ENCODE peak calls at places on chromosomes 1 and 21, in eight cellular contexts. G is tibial nerve, K is colonic mucosa, J is right lobe of liver, D is H9, M is fibroblast of lung, N is PC-3, O is pancreas. Q is an unnamed sample. For H3K4me1, the result is how much of the 10 kb centered on the place peaks cover.

GRCh38 chr1:206769331-206769731 is 1.2 kb upstream of the IL19 start:
- DNase-seq in G (no peak), K (no peak), J (no peak), D (no peak), M (no peak), N (no peak), O (no peak), Q (no peak)

GRCh38 chr1:80047791-80048190 is 1041.3 kb upstream of the ADGRL4 start:
- DNase-seq in G (no peak), K (no peak), J (no peak), D (no peak), M (peak), N (no peak), O (no peak), Q (no peak)

GRCh38 chr1:200198247-200198646 is 170.7 kb downstream of the NR5A2 start:
- DNase-seq in G (no peak), K (no peak), J (no peak), D (no peak), M (no peak), N (no peak), O (no peak), Q (no peak)

GRCh38 chr1:26853156-26853555 is 9.8 kb upstream of the SFN start:
- DNase-seq in G (peak), K (peak), J (peak), D (peak), M (peak), N (peak), O (peak), Q (peak)

GRCh38 chr1:64877151-64877550 is 89.2 kb downstream of the JAK1 start:
- DNase-seq in G (no peak), K (no peak), J (no peak), D (no peak), M (no peak), N (no peak), O (no peak), Q (no peak)

GRCh38 chr1:67723620-67724019 is 38.6 kb downstream of the GADD45A start:
- DNase-seq in G (no peak), K (no peak), J (no peak), D (no peak), M (peak), N (peak), O (no peak), Q (no peak)

GRCh38 chr1:204203206-204203767 is 7.0 kb upstream of the KISS1 start:
- DNase-seq in G (no peak), K (no peak), J (no peak), D (no peak), M (peak), N (peak), O (no peak), Q (no peak)

GRCh38 chr1:111225717-111226400 is 1.7 kb upstream of the CHI3L2 start:
- DNase-seq in G (no peak), K (no peak), J (no peak), D (no peak), M (peak), N (no peak), O (no peak), Q (no peak)

GRCh38 chr1:53139911-53140310 is 2.5 kb downstream of the SLC1A7 start:
- DNase-seq in G (no peak), K (no peak), J (no peak), D (no peak), M (peak), N (peak), O (no peak), Q (no peak)

GRCh38 chr1:74767490-74767889 is 34.5 kb downstream of the TYW3 start:
- DNase-seq in G (no peak), K (no peak), J (no peak), D (peak), M (no peak), N (peak), O (no peak), Q (no peak)

GRCh38 chr1:117780981-117781475 is 148.4 kb downstream of the GDAP2 start:
- DNase-seq in G (no peak), K (no peak), J (no peak), D (no peak), M (no peak), N (no peak), O (no peak), Q (peak)

GRCh38 chr1:74502432-74502831 is 10.0 kb downstream of the LRRC53 start:
- DNase-seq in G (no peak), K (no peak), J (no peak), D (peak), M (peak), N (peak), O (no peak), Q (no peak)

GRCh38 chr1:11748294-11749202 is 12.6 kb downstream of the AGTRAP start:
- DNase-seq in G (no peak), K (no peak), J (no peak), D (no peak), M (no peak), N (no peak), O (no peak), Q (no peak)

GRCh38 chr1:116062201-116062600 is 49.0 kb upstream of the MAB21L3 start:
- DNase-seq in G (no peak), K (no peak), J (no peak), D (no peak), M (no peak), N (no peak), O (no peak), Q (no peak)

GRCh38 chr1:118788372-118788955 is 199.7 kb downstream of the TBX15 start:
- DNase-seq in G (no peak), K (no peak), J (no peak), D (no peak), M (peak), N (peak), O (no peak), Q (no peak)

GRCh38 chr1:45410850-45411509 is 70.7 kb upstream of the MUTYH start:
- DNase-seq in G (no peak), K (peak), J (no peak), D (no peak), M (peak), N (peak), O (no peak), Q (no peak)

GRCh38 chr1:231810415-231810814 is 183.8 kb downstream of the DISC1 start:
- DNase-seq in G (no peak), K (no peak), J (no peak), D (no peak), M (no peak), N (no peak), O (no peak), Q (no peak)

GRCh38 chr1:31985430-31985829 is 28.2 kb upstream of the KHDRBS1 start:
- DNase-seq in G (no peak), K (no peak), J (no peak), D (no peak), M (no peak), N (no peak), O (no peak), Q (no peak)

GRCh38 chr1:248372394-248372793 is 3.2 kb upstream of the OR2T6 start:
- DNase-seq in G (no peak), K (no peak), J (no peak), D (no peak), M (no peak), N (no peak), O (no peak), Q (no peak)

GRCh38 chr1:20787775-20788488 is 825 bp upstream of the HP1BP3 start:
- DNase-seq in G (no peak), K (peak), J (no peak), D (no peak), M (peak), N (peak), O (no peak), Q (no peak)

GRCh38 chr1:115507256-115507589 is 134.5 kb upstream of the VANGL1 start:
- DNase-seq in G (no peak), K (no peak), J (no peak), D (peak), M (peak), N (peak), O (no peak), Q (no peak)

GRCh38 chr1:24420547-24420946 is 4.9 kb downstream of the NIPAL3 start:
- DNase-seq in G (no peak), K (no peak), J (no peak), D (no peak), M (no peak), N (no peak), O (no peak), Q (no peak)

GRCh38 chr1:236284291-236284711 is 2.5 kb upstream of the ERO1B start:
- DNase-seq in G (no peak), K (no peak), J (no peak), D (no peak), M (no peak), N (no peak), O (no peak), Q (no peak)

GRCh38 chr1:232303221-232303620 is 326.7 kb downstream of the SIPA1L2 start:
- DNase-seq in G (no peak), K (no peak), J (no peak), D (no peak), M (no peak), N (no peak), O (no peak), Q (no peak)

GRCh38 chr1:243742814-243743213 is 107.2 kb downstream of the AKT3 start:
- DNase-seq in G (no peak), K (no peak), J (no peak), D (no peak), M (peak), N (peak), O (no peak), Q (no peak)

GRCh38 chr1:25126568-25126967 is 105.7 kb downstream of the SYF2 start:
- DNase-seq in G (no peak), K (no peak), J (no peak), D (no peak), M (no peak), N (no peak), O (no peak), Q (no peak)

GRCh38 chr21:35529141-35529863 is 480.2 kb upstream of the RUNX1 start:
- DNase-seq in G (no peak), K (no peak), J (no peak), D (no peak), M (peak), N (no peak), O (no peak), Q (no peak)

GRCh38 chr1:30809514-30810263 is 52.1 kb upstream of the LAPTM5 start:
- DNase-seq in G (no peak), K (no peak), J (no peak), D (no peak), M (peak), N (peak), O (no peak), Q (no peak)

GRCh38 chr1:156618853-156619581 is at the start of gene HAPLN2:
- DNase-seq in G (no peak), K (no peak), J (no peak), D (peak), M (no peak), N (peak), O (no peak), Q (no peak)

GRCh38 chr1:85612704-85613361 is 32.3 kb downstream of the CCN1 start:
- DNase-seq in G (no peak), K (no peak), J (peak), D (peak), M (peak), N (peak), O (peak), Q (no peak)

GRCh38 chr1:197622371-197622770 is 152.9 kb downstream of the DENND1B start:
- DNase-seq in G (no peak), K (no peak), J (no peak), D (no peak), M (no peak), N (no peak), O (no peak), Q (no peak)

GRCh38 chr1:197620660-197621273 is 154.5 kb downstream of the DENND1B start:
- DNase-seq in G (no peak), K (no peak), J (no peak), D (no peak), M (no peak), N (peak), O (no peak), Q (no peak)

GRCh38 chr1:197618065-197618464 is 157.2 kb downstream of the DENND1B start:
- DNase-seq in G (no peak), K (no peak), J (no peak), D (no peak), M (peak), N (no peak), O (no peak), Q (no peak)

GRCh38 chr1:197621761-197622160 is 153.5 kb downstream of the DENND1B start:
- DNase-seq in G (no peak), K (no peak), J (no peak), D (no peak), M (no peak), N (no peak), O (no peak), Q (no peak)

GRCh38 chr1:197619008-197619640 is 156.2 kb downstream of the DENND1B start:
- DNase-seq in G (no peak), K (no peak), J (no peak), D (no peak), M (peak), N (peak), O (no peak), Q (no peak)
- H3K27ac ChIP-seq in G (no peak), K (no peak), J (no peak), D (no peak), M (no peak), N (no peak), O (no peak), Q (no peak)

GRCh38 chr1:39163469-39163868 is 41.0 kb upstream of the MACF1 start:
- DNase-seq in G (no peak), K (no peak), J (no peak), D (no peak), M (no peak), N (no peak), O (no peak), Q (no peak)
- H3K4me1 ChIP-seq in G (under half), K (under half), J (under half), D (under half), M (under half), N (under half), O (under half), Q (under half)

DNA sequence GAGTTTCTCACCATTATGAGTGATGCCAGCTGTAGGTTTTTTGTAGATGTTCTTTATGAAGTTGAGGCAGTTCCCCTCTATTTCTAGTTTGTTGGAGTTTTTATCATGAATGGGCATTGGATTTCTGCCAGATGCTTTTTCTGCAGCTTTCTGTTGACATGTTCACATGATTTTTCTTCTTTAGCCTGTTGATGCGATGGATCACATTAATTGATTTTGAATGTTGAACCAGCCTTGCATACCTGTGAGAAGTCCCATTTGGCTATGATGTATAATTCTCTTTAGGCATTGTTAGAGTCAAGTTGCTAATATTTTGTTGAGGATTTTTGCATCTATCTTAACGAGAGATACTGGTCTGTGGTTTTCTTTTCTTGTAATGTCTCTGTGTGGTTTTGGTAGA is 33.1 kb downstream of the ZBTB40 start:
- DNase-seq in G (no peak), K (no peak), J (no peak), D (no peak), M (no peak), N (no peak), O (no peak), Q (no peak)
- TF ChIP-seq CTCF in G (no peak), K (no peak), J (no peak), D (no peak), M (no peak), N (no peak), O (no peak), Q (no peak)

GRCh38 chr21:44657635-44658183 is at the start of gene KRTAP12-3:
- DNase-seq in G (no peak), K (no peak), J (no peak), D (peak), M (no peak), N (no peak), O (no peak), Q (no peak)
- H3K27ac ChIP-seq in G (no peak), K (no peak), J (no peak), D (no peak), M (no peak), N (no peak), O (no peak), Q (no peak)

Q was measured in uterus.